ENCODE peak calls at places on chromosomes 13 and 19, in four cellular contexts. E, W, H and P are unnamed samples.

GRCh38 chr13:34591801-34592454 is 350.1 kb upstream of the NBEA start:
- DNase-seq in H (no peak), E (peak; percentile 63), W (no peak), P (no peak)

GRCh38 chr13:68386808-68387207 is 1156.7 kb upstream of the PCDH9 start:
- DNase-seq in W (no peak), H (no peak), E (no peak), P (no peak)

GRCh38 chr13:113933901-113934300 is 40.0 kb downstream of the C13orf46 start:
- DNase-seq in E (no peak), H (peak; percentile 4), W (peak; percentile 63), P (no peak)

GRCh38 chr13:106145997-106146864 is 389.2 kb downstream of the EFNB2 start:
- DNase-seq in H (no peak), W (no peak), E (no peak), P (no peak)

GRCh38 chr19:4430760-4431159 is 26.8 kb downstream of the UBXN6 start:
- DNase-seq in H (no peak), W (no peak), E (no peak), P (no peak)

GRCh38 chr13:113950451-113951245 is 23.2 kb downstream of the C13orf46 start:
- DNase-seq in W (peak; percentile 74), H (no peak), E (no peak), P (no peak)

GRCh38 chr13:83691966-83692365 is 190.3 kb downstream of the SLITRK1 start:
- DNase-seq in W (no peak), H (no peak), E (no peak), P (no peak)

GRCh38 chr13:104954210-104954609 is 1581.3 kb downstream of the EFNB2 start:
- DNase-seq in E (no peak), H (no peak), W (no peak), P (no peak)

GRCh38 chr19:14530005-14530348 is 583 bp downstream of the TECR start:
- DNase-seq in H (no peak), W (no peak), E (no peak), P (no peak)

GRCh38 chr19:518292-519231 is 11.3 kb downstream of the TPGS1 start:
- DNase-seq in E (no peak), W (no peak), H (peak; percentile 68), P (no peak)

GRCh38 chr13:48491423-48492122 is 41.3 kb downstream of the RCBTB2 start:
- DNase-seq in H (no peak), E (no peak), W (no peak), P (no peak)

GRCh38 chr19:46967578-46968018 is 52.0 kb upstream of the NPAS1 start:
- DNase-seq in H (no peak), W (no peak), E (peak; percentile 60), P (no peak)

GRCh38 chr13:51249767-51250741 is 27.9 kb downstream of the FAM124A start:
- DNase-seq in H (no peak), E (no peak), W (no peak), P (no peak)

GRCh38 chr13:55571237-55571867 is 1569.4 kb upstream of the PRR20A start:
- DNase-seq in E (no peak), H (no peak), W (no peak), P (no peak)

GRCh38 chr13:55570371-55570770 is 1570.3 kb upstream of the PRR20A start:
- DNase-seq in W (no peak), E (no peak), H (no peak), P (no peak)

GRCh38 chr13:55567721-55568625 is 1572.7 kb upstream of the PRR20A start:
- DNase-seq in W (no peak), E (no peak), H (no peak), P (no peak)

GRCh38 chr13:55569082-55569481 is 1571.6 kb upstream of the PRR20A start:
- DNase-seq in E (no peak), W (no peak), H (no peak), P (no peak)

DNA sequence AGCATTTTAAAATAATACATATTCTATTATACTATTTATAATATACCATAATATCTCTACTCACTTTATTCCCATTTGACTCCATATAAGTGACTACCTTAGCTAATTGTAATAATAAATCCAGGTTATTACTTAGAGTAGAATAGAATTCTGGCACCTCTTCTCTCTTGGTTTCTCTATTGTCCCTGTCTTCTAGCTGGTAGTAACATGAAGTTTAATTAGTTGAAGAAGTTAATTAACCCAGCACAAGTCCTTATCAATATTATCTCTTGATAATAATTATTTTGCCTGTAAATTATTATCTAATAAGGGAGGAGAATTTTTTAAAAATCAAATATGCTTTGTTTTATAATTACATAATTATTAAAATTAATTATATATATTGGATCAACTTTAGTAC is 1571.2 kb upstream of the PRR20A start:
- DNase-seq in W (no peak), E (no peak), H (no peak), P (no peak)
- H3K27ac ChIP-seq in W (no peak overlapping the region), E (no peak overlapping the region), H (no peak overlapping the region), P (no peak overlapping the region)

GRCh38 chr13:98270819-98271218 is 93.8 kb upstream of the RNF113B start:
- DNase-seq in H (no peak), W (no peak), E (no peak), P (no peak)

GRCh38 chr13:98273067-98273823 is 96.2 kb upstream of the RNF113B start:
- DNase-seq in E (no peak), W (no peak), H (no peak), P (no peak)

GRCh38 chr13:98273824-98274786 is 97.0 kb upstream of the RNF113B start:
- DNase-seq in E (no peak), W (no peak), H (no peak), P (no peak)

GRCh38 chr13:98274921-98275487 is 97.9 kb upstream of the RNF113B start:
- DNase-seq in E (no peak), W (no peak), H (no peak), P (no peak)

GRCh38 chr13:98272549-98272948 is 95.5 kb upstream of the RNF113B start:
- DNase-seq in W (no peak), E (no peak), H (no peak), P (no peak)
- H3K4me1 ChIP-seq in W (no peaks in the 10 kb centered on the region), E (peaks cover 16% of the 10 kb centered on the region), H (peaks cover 6% of the 10 kb centered on the region), P (peaks cover 46% of the 10 kb centered on the region)

DNA sequence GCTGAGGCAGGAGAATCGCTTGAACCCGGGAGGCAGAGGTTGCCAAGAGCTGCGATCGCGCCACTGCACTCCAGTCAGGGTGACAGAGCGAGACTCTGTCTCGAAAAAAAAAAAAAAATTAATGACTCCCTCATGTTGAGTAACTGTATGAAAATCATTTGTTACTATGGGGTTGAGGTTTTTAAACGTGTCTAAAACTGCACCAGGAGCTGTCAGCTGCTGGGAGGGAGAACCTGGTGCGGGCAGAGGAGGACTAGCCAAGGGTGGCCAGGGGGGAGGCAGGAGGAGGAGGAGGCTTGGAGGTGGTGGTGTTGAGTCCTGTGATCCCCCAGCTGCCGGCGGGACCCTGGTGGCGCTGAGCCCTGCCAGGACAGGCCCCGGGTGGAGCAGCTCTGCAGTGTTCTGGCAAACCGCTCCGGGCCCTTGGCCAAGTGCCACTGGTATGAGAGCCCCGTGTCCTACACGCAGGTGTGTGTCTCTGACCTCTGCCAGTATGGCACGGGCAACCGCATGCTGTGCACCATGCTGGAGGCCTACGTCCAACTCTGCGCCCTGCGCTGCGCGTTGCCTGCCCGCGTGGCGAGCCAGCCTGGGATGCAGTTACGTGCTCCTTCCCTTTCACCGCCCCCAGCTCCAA is 17.1 kb upstream of the FXYD3 start:
- DNase-seq in W (no peak), H (no peak), E (no peak), P (no peak)
- H3K27ac ChIP-seq in W (no peak overlapping the region), H (no peak overlapping the region), E (no peak overlapping the region), P (no peak overlapping the region)

GRCh38 chr13:99307247-99307646 is at the start of gene GPR183:
- DNase-seq in H (no peak), W (no peak), E (no peak), P (peak; percentile 91)
- H3K4me1 ChIP-seq in H (peaks cover 3% of the 10 kb centered on the region), W (peaks cover 3% of the 10 kb centered on the region), E (peaks cover 22% of the 10 kb centered on the region), P (peaks cover 63% of the 10 kb centered on the region)

GRCh38 chr19:13211426-13212308 is 61.5 kb downstream of the IER2 start:
- DNase-seq in E (no peak), W (no peak), H (no peak), P (no peak)

GRCh38 chr19:13214036-13214730 is 64.0 kb downstream of the IER2 start:
- DNase-seq in H (no peak), E (no peak), W (no peak), P (no peak)

GRCh38 chr19:13212759-13213330 is 62.6 kb downstream of the IER2 start:
- DNase-seq in W (peak; percentile 87), E (peak; percentile 38), H (peak; percentile 18), P (peak; percentile 16)

GRCh38 chr19:13210941-13211340 is 60.7 kb downstream of the IER2 start:
- DNase-seq in E (no peak), W (no peak), H (no peak), P (no peak)

DNA sequence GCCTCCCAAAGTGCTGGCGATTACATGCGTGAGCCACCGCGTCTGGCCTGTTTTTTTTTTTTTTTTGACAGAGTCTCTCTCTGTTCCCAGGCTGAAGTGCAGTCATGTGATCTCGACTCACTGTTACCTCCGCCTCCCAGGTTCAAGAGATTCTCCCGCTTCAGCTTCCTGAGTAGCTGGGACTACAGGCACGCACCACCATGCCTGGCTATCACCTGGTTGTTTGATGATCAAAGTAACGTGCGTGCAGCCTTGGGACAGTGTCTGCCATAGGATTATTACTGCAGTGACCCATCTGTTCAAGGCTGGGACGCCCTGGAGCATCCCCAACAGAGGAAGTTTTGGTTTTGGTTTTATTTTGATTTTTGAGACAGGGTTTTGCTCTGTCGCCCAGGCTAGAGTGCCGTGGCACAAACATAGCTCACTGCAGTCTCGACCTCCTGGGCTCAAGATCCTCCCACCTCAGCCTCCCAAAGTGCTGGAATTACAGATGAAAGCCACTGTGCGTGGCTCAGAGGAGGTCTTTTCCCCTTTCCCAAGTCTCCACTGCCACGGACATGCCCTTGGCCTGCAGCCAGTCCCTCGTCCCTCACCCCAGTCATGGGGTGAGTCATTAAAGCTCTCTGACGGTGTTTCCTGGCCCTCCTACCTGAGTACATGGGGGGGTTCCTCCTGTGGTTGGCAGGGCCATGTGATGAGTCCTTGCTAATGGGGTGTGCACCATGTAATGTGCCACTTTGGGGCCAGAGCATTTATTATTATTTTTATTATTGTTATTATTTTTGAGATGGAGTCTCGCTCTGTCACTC is 65.6 kb downstream of the IER2 start:
- DNase-seq in W (no peak), H (no peak), E (no peak), P (no peak)
- H3K27ac ChIP-seq in W (no peak overlapping the region), H (no peak overlapping the region), E (no peak overlapping the region), P (no peak overlapping the region)

GRCh38 chr19:10667867-10668266 is 13.7 kb downstream of the ILF3 start:
- DNase-seq in H (no peak), W (no peak), E (no peak), P (no peak)

GRCh38 chr19:10670187-10670586 is 16.0 kb downstream of the ILF3 start:
- DNase-seq in E (no peak), W (no peak), H (no peak), P (no peak)

GRCh38 chr19:10670876-10671804 is 17.0 kb downstream of the ILF3 start:
- DNase-seq in H (no peak), W (no peak), E (no peak), P (no peak)

GRCh38 chr19:10672529-10673150 is 18.5 kb downstream of the ILF3 start:
- DNase-seq in E (no peak), H (no peak), W (no peak), P (no peak)

DNA sequence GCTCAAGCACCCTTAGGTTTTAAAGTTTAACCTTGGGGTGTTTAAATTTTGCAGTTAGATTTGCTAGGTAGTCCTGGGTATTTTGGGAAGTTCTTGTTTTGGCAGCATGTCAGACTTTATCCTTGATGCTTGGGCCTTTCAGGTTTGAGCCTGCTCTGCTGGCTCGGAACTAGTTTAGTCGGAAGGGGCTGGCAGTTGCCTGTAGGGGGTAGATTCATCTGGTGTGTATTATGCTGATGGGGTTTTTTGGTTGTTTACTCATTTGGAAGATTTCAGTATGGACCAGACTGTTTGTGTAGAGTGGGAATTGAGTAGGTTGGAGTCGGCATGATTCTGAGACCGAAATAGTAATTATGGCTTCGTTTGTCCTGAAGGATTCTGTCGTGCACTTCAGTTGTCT is 15.1 kb downstream of the ILF3 start:
- DNase-seq in W (no peak), H (no peak), E (no peak), P (no peak)
- H3K4me1 ChIP-seq in W (no peaks in the 10 kb centered on the region), H (peaks cover 1% of the 10 kb centered on the region), E (peaks cover 62% of the 10 kb centered on the region), P (no peaks in the 10 kb centered on the region)